ENCODE peak calls at places on chromosome 22, in nine cellular contexts. Z is foreskin fibroblast; K is CD8-positive, alpha-beta T cell; M is SHP77; F is progenitor cell of endocrine pancreas; P is A549; R is activated T-helper 1 cell treated with anti-CD3 and anti-CD28 coated beads, Interleukin-2, amount 50 U/mL, for 16 hours; G is iris pigment epithelial cell; Y is stimulated activated CD4-positive, alpha-beta T cell treated with anti-CD3 and anti-CD28 coated beads, Interleukin-4, amount 100 ng/mL, for 24 hours. J is an unnamed sample.
A peak's percentile ranks its signal among the peaks of the same experiment; 100 is the strongest.

GRCh38 chr22:34917239-34917638 is 148.7 kb upstream of the ISX start:
- DNase-seq in G (no peak), K (no peak), R (no peak), F (no peak), P (no peak), Y (no peak), Z (no peak), M (no peak), J (no peak)

GRCh38 chr22:48979482-48979881 is 848.2 kb downstream of the BRD1 start:
- DNase-seq in M (peak; percentile 48), Y (no peak), R (no peak), F (no peak), Z (no peak), K (no peak), G (no peak), P (peak; percentile 7), J (peak; percentile 35)

GRCh38 chr22:36329217-36330078 is 58.3 kb downstream of the MYH9 start:
- DNase-seq in P (peak; percentile 43), R (peak; percentile 43), G (peak; percentile 84), F (peak; percentile 52), Z (peak; percentile 97), K (peak; percentile 81), Y (peak; percentile 87), M (peak; percentile 55), J (peak; percentile 91)

GRCh38 chr22:40588726-40589125 is 47.8 kb downstream of the MRTFA start:
- DNase-seq in Z (peak; percentile 70), Y (no peak), P (no peak), G (peak; percentile 92), F (no peak), M (no peak), K (no peak), R (no peak), J (no peak)

GRCh38 chr22:50473088-50473487 is 1.7 kb downstream of the SBF1 start:
- DNase-seq in Y (peak; percentile 44), Z (no peak), K (peak; percentile 71), G (no peak), M (no peak), F (no peak), R (no peak), P (peak; percentile 60), J (peak; percentile 79)

GRCh38 chr22:31077681-31078080 is 3.4 kb upstream of the SMTN start:
- DNase-seq in R (no peak), K (no peak), G (no peak), F (no peak), Y (no peak), Z (no peak), P (no peak), M (no peak), J (no peak)

GRCh38 chr22:25120093-25120561 is 79.5 kb upstream of the CRYBB3 start:
- DNase-seq in Y (no peak), F (no peak), P (no peak), K (no peak), G (no peak), Z (no peak), M (peak; percentile 51), R (no peak), J (no peak)

GRCh38 chr22:36541831-36542391 is 12.9 kb upstream of the EIF3D start:
- DNase-seq in K (no peak), M (no peak), R (no peak), P (peak; percentile 55), Z (peak; percentile 90), G (peak; percentile 92), F (no peak), Y (peak; percentile 62), J (peak; percentile 63)

GRCh38 chr22:17109976-17110375 is 11.2 kb downstream of the TMEM121B start:
- DNase-seq in P (no peak), Y (no peak), M (no peak), G (no peak), R (no peak), Z (no peak), K (no peak), F (no peak), J (no peak)

GRCh38 chr22:49677495-49677889 is 150.2 kb downstream of the BRD1 start:
- DNase-seq in G (no peak), K (peak; percentile 40), Z (no peak), Y (no peak), P (no peak), R (no peak), M (no peak), F (no peak), J (peak; percentile 32)

GRCh38 chr22:50675553-50676199 is 3.1 kb downstream of the SHANK3 start:
- DNase-seq in Y (no peak), R (no peak), P (no peak), M (no peak), K (peak; percentile 45), F (no peak), G (no peak), Z (no peak), J (no peak)

GRCh38 chr22:42635531-42635930 is 4.9 kb downstream of the ATP5MGL start:
- DNase-seq in F (no peak), K (no peak), G (peak; percentile 90), Y (no peak), P (peak; percentile 44), Z (peak; percentile 91), M (no peak), R (no peak), J (no peak)

GRCh38 chr22:30307026-30307574 is 17.8 kb upstream of the CASTOR1 start:
- DNase-seq in G (no peak), K (no peak), M (no peak), P (no peak), Y (no peak), F (no peak), R (no peak), Z (no peak), J (no peak)

GRCh38 chr22:40792451-40792850 is 26.7 kb downstream of the SLC25A17 start:
- DNase-seq in P (no peak), F (no peak), Z (no peak), R (no peak), Y (no peak), K (no peak), G (no peak), M (no peak), J (no peak)